ENCODE peak calls at places on chromosomes 12 and 14, in seven cellular contexts. One of them, this sample, is unnamed.

GRCh38 chr12:63982787-63983186 is 138.3 kb downstream of the SRGAP1 start:
- DNase-seq in NCI-H2227 treated with DMSO at 0.1 percent for 48 hours: peak; percentile 84
- DNase-seq in activated T-helper 1 cell treated with anti-CD3 and anti-CD28 coated beads, Interleukin-2, amount 50 U/mL, for 16 hours: no peak
- DNase-seq in stromal cell of bone marrow: no peak
- DNase-seq in CMK: no peak
- DNase-seq in endothelial cell: no peak
- DNase-seq in effector memory CD8-positive, alpha-beta T cell: no peak
- DNase-seq in this sample: peak; percentile 30

GRCh38 chr12:57011438-57012424 is 4.6 kb downstream of the TAC3 start:
- DNase-seq in NCI-H2227 treated with DMSO at 0.1 percent for 48 hours: no peak
- DNase-seq in activated T-helper 1 cell treated with anti-CD3 and anti-CD28 coated beads, Interleukin-2, amount 50 U/mL, for 16 hours: no peak
- DNase-seq in stromal cell of bone marrow: no peak
- DNase-seq in CMK: no peak
- DNase-seq in endothelial cell: no peak
- DNase-seq in effector memory CD8-positive, alpha-beta T cell: no peak
- DNase-seq in this sample: no peak

GRCh38 chr14:97027256-97027999 is 230.2 kb downstream of the VRK1 start:
- DNase-seq in NCI-H2227 treated with DMSO at 0.1 percent for 48 hours: no peak
- DNase-seq in activated T-helper 1 cell treated with anti-CD3 and anti-CD28 coated beads, Interleukin-2, amount 50 U/mL, for 16 hours: no peak
- DNase-seq in stromal cell of bone marrow: no peak
- DNase-seq in CMK: no peak
- DNase-seq in endothelial cell: no peak
- DNase-seq in effector memory CD8-positive, alpha-beta T cell: no peak
- DNase-seq in this sample: no peak

GRCh38 chr14:45610303-45610702 is 357.3 kb upstream of the MIS18BP1 start:
- DNase-seq in NCI-H2227 treated with DMSO at 0.1 percent for 48 hours: no peak
- DNase-seq in activated T-helper 1 cell treated with anti-CD3 and anti-CD28 coated beads, Interleukin-2, amount 50 U/mL, for 16 hours: no peak
- DNase-seq in stromal cell of bone marrow: no peak
- DNase-seq in CMK: no peak
- DNase-seq in endothelial cell: no peak
- DNase-seq in effector memory CD8-positive, alpha-beta T cell: no peak
- DNase-seq in this sample: peak; percentile 0

GRCh38 chr14:104363891-104364760 is 215.4 kb upstream of the C14orf180 start:
- DNase-seq in NCI-H2227 treated with DMSO at 0.1 percent for 48 hours: no peak
- DNase-seq in activated T-helper 1 cell treated with anti-CD3 and anti-CD28 coated beads, Interleukin-2, amount 50 U/mL, for 16 hours: no peak
- DNase-seq in stromal cell of bone marrow: no peak
- DNase-seq in CMK: no peak
- DNase-seq in endothelial cell: no peak
- DNase-seq in effector memory CD8-positive, alpha-beta T cell: no peak
- DNase-seq in this sample: no peak

GRCh38 chr12:110637869-110638441 is 24.0 kb downstream of the TCTN1 start:
- DNase-seq in NCI-H2227 treated with DMSO at 0.1 percent for 48 hours: no peak
- DNase-seq in activated T-helper 1 cell treated with anti-CD3 and anti-CD28 coated beads, Interleukin-2, amount 50 U/mL, for 16 hours: no peak
- DNase-seq in stromal cell of bone marrow: no peak
- DNase-seq in CMK: no peak
- DNase-seq in endothelial cell: no peak
- DNase-seq in effector memory CD8-positive, alpha-beta T cell: no peak
- DNase-seq in this sample: no peak

GRCh38 chr12:68281685-68282084 is 28.3 kb upstream of the IL22 start:
- DNase-seq in NCI-H2227 treated with DMSO at 0.1 percent for 48 hours: no peak
- DNase-seq in activated T-helper 1 cell treated with anti-CD3 and anti-CD28 coated beads, Interleukin-2, amount 50 U/mL, for 16 hours: no peak
- DNase-seq in stromal cell of bone marrow: no peak
- DNase-seq in CMK: no peak
- DNase-seq in endothelial cell: no peak
- DNase-seq in effector memory CD8-positive, alpha-beta T cell: no peak
- DNase-seq in this sample: no peak

GRCh38 chr14:102150636-102151195 is 11.0 kb downstream of the WDR20 start:
- DNase-seq in NCI-H2227 treated with DMSO at 0.1 percent for 48 hours: no peak
- DNase-seq in activated T-helper 1 cell treated with anti-CD3 and anti-CD28 coated beads, Interleukin-2, amount 50 U/mL, for 16 hours: no peak
- DNase-seq in stromal cell of bone marrow: no peak
- DNase-seq in CMK: no peak
- DNase-seq in endothelial cell: no peak
- DNase-seq in effector memory CD8-positive, alpha-beta T cell: no peak
- DNase-seq in this sample: no peak

GRCh38 chr14:37172024-37172869 is at the start of gene SLC25A21:
- DNase-seq in NCI-H2227 treated with DMSO at 0.1 percent for 48 hours: peak; percentile 91
- DNase-seq in activated T-helper 1 cell treated with anti-CD3 and anti-CD28 coated beads, Interleukin-2, amount 50 U/mL, for 16 hours: no peak
- DNase-seq in stromal cell of bone marrow: peak; percentile 52
- DNase-seq in CMK: peak; percentile 57
- DNase-seq in endothelial cell: peak; percentile 72
- DNase-seq in effector memory CD8-positive, alpha-beta T cell: no peak
- DNase-seq in this sample: peak; percentile 90

GRCh38 chr12:3119745-3120660 is 42.8 kb downstream of the TSPAN9 start:
- DNase-seq in NCI-H2227 treated with DMSO at 0.1 percent for 48 hours: no peak
- DNase-seq in activated T-helper 1 cell treated with anti-CD3 and anti-CD28 coated beads, Interleukin-2, amount 50 U/mL, for 16 hours: no peak
- DNase-seq in stromal cell of bone marrow: no peak
- DNase-seq in CMK: no peak
- DNase-seq in endothelial cell: no peak
- DNase-seq in effector memory CD8-positive, alpha-beta T cell: no peak
- DNase-seq in this sample: peak; percentile 69

GRCh38 chr12:120795441-120796178 is 70.0 kb downstream of the ACADS start:
- DNase-seq in NCI-H2227 treated with DMSO at 0.1 percent for 48 hours: no peak
- DNase-seq in activated T-helper 1 cell treated with anti-CD3 and anti-CD28 coated beads, Interleukin-2, amount 50 U/mL, for 16 hours: no peak
- DNase-seq in stromal cell of bone marrow: no peak
- DNase-seq in CMK: no peak
- DNase-seq in endothelial cell: no peak
- DNase-seq in effector memory CD8-positive, alpha-beta T cell: no peak
- DNase-seq in this sample: no peak

GRCh38 chr12:45834809-45835208 is 105.3 kb downstream of the ARID2 start:
- DNase-seq in NCI-H2227 treated with DMSO at 0.1 percent for 48 hours: no peak
- DNase-seq in activated T-helper 1 cell treated with anti-CD3 and anti-CD28 coated beads, Interleukin-2, amount 50 U/mL, for 16 hours: no peak
- DNase-seq in stromal cell of bone marrow: no peak
- DNase-seq in CMK: no peak
- DNase-seq in endothelial cell: no peak
- DNase-seq in effector memory CD8-positive, alpha-beta T cell: no peak
- DNase-seq in this sample: no peak

GRCh38 chr12:7749442-7749841 is 2.3 kb upstream of the CLEC4C start:
- DNase-seq in NCI-H2227 treated with DMSO at 0.1 percent for 48 hours: no peak
- DNase-seq in activated T-helper 1 cell treated with anti-CD3 and anti-CD28 coated beads, Interleukin-2, amount 50 U/mL, for 16 hours: no peak
- DNase-seq in stromal cell of bone marrow: no peak
- DNase-seq in CMK: no peak
- DNase-seq in endothelial cell: no peak
- DNase-seq in effector memory CD8-positive, alpha-beta T cell: no peak
- DNase-seq in this sample: no peak

GRCh38 chr12:14825256-14825655 is 11.3 kb upstream of the SMCO3 start:
- DNase-seq in NCI-H2227 treated with DMSO at 0.1 percent for 48 hours: no peak
- DNase-seq in activated T-helper 1 cell treated with anti-CD3 and anti-CD28 coated beads, Interleukin-2, amount 50 U/mL, for 16 hours: no peak
- DNase-seq in stromal cell of bone marrow: no peak
- DNase-seq in CMK: no peak
- DNase-seq in endothelial cell: no peak
- DNase-seq in effector memory CD8-positive, alpha-beta T cell: no peak
- DNase-seq in this sample: no peak

GRCh38 chr12:117439531-117440001 is 78.1 kb upstream of the NOS1 start:
- DNase-seq in NCI-H2227 treated with DMSO at 0.1 percent for 48 hours: no peak
- DNase-seq in activated T-helper 1 cell treated with anti-CD3 and anti-CD28 coated beads, Interleukin-2, amount 50 U/mL, for 16 hours: no peak
- DNase-seq in stromal cell of bone marrow: no peak
- DNase-seq in CMK: no peak
- DNase-seq in endothelial cell: no peak
- DNase-seq in effector memory CD8-positive, alpha-beta T cell: no peak
- DNase-seq in this sample: no peak

This sample was measured in adipocyte.